ENCODE peak calls at places on chromosomes 16 and 17, in four cellular contexts. One of them, this sample, is unnamed.

GRCh38 chr16:3509470-3509928 is 8.7 kb downstream of the CLUAP1 start:
- DNase-seq in NB4: no peak
- DNase-seq in H9: peak
- DNase-seq in lung: no peak
- DNase-seq in this sample: no peak

GRCh38 chr16:84072014-84072413 is 29.4 kb upstream of the SLC38A8 start:
- DNase-seq in NB4: no peak
- DNase-seq in H9: no peak
- DNase-seq in lung: no peak
- DNase-seq in this sample: no peak

GRCh38 chr16:19717319-19717718 is 708 bp downstream of the KNOP1 start:
- DNase-seq in NB4: peak
- DNase-seq in H9: no peak
- DNase-seq in lung: no peak
- DNase-seq in this sample: peak

GRCh38 chr17:52271781-52272180 is 113.3 kb upstream of the CA10 start:
- DNase-seq in NB4: no peak
- DNase-seq in H9: no peak
- DNase-seq in lung: no peak
- DNase-seq in this sample: no peak

GRCh38 chr16:66451548-66451947 is 24.5 kb downstream of the BEAN1 start:
- DNase-seq in NB4: no peak
- DNase-seq in H9: no peak
- DNase-seq in lung: no peak
- DNase-seq in this sample: no peak

GRCh38 chr17:81427446-81428120 is 32.3 kb downstream of the BAHCC1 start:
- DNase-seq in NB4: no peak
- DNase-seq in H9: no peak
- DNase-seq in lung: peak
- DNase-seq in this sample: no peak

GRCh38 chr17:1110844-1111598 is 68.8 kb downstream of the ABR start:
- DNase-seq in NB4: peak
- DNase-seq in H9: peak
- DNase-seq in lung: peak
- DNase-seq in this sample: peak

GRCh38 chr16:69311533-69312388 is 611 bp downstream of the VPS4A start:
- DNase-seq in NB4: peak
- DNase-seq in H9: peak
- DNase-seq in lung: no peak
- DNase-seq in this sample: peak

GRCh38 chr17:78374189-78374588 is 4.3 kb upstream of the PGS1 start:
- DNase-seq in NB4: no peak
- DNase-seq in H9: no peak
- DNase-seq in lung: no peak
- DNase-seq in this sample: no peak